ENCODE peak calls at places on chromosomes 7 and 10, in eight cellular contexts. F is stimulated activated CD4-positive, alpha-beta T cell treated with anti-CD3 and anti-CD28 coated beads, TNF-alpha, amount 100 ng/mL, for 24 hours; Q is Daoy; C is GDM1; W is heart left ventricle; T is WERI-Rb-1; Y is GM12891; Z is A172. I is an unnamed sample.
A peak's percentile ranks its signal among the peaks of the same experiment; 100 is the strongest.

GRCh38 chr7:75650671-75651070 is 88.1 kb downstream of the HIP1 start:
- DNase-seq in W (peak; percentile 75), F (no peak), C (peak; percentile 42), Z (peak; percentile 56), Y (no peak), Q (peak; percentile 53), T (peak; percentile 68), I (no peak)

GRCh38 chr7:141431143-141431479 is 120.1 kb upstream of the AGK start:
- DNase-seq in T (no peak), Z (no peak), Y (no peak), F (no peak), Q (no peak), C (no peak), W (no peak), I (no peak)

GRCh38 chr7:122886357-122887081 is at the start of gene CADPS2:
- DNase-seq in T (peak; percentile 85), W (peak; percentile 88), F (no peak), Z (peak; percentile 47), C (no peak), Q (peak; percentile 96), Y (peak; percentile 53), I (peak; percentile 89)

GRCh38 chr7:99362801-99363200 is 11.7 kb upstream of the ARPC1B start:
- DNase-seq in T (no peak), F (no peak), Q (peak; percentile 89), Y (no peak), W (no peak), Z (peak; percentile 56), C (no peak), I (no peak)

GRCh38 chr7:151251926-151252835 is 3.7 kb upstream of the SMARCD3 start:
- DNase-seq in Y (no peak), W (peak; percentile 85), Q (peak; percentile 81), Z (peak; percentile 44), F (no peak), T (peak; percentile 85), C (no peak), I (peak; percentile 88)

GRCh38 chr10:119090968-119091367 is 10.4 kb upstream of the EIF3A start:
- DNase-seq in Q (peak; percentile 81), F (no peak), Y (no peak), W (no peak), C (no peak), T (no peak), Z (peak; percentile 95), I (no peak)

GRCh38 chr7:82266081-82266480 is 177.5 kb downstream of the CACNA2D1 start:
- DNase-seq in C (no peak), Z (no peak), Y (no peak), W (no peak), F (no peak), Q (no peak), T (no peak), I (no peak)

GRCh38 chr7:135801045-135801693 is 52.6 kb upstream of the FAM180A start:
- DNase-seq in W (no peak), Q (peak; percentile 46), F (no peak), T (peak; percentile 30), Y (peak; percentile 41), C (peak; percentile 38), Z (peak; percentile 52), I (no peak)

GRCh38 chr10:120457431-120458172 is 575 bp downstream of the PLPP4 start:
- DNase-seq in T (no peak), C (no peak), Y (no peak), Q (no peak), W (no peak), Z (no peak), F (no peak), I (no peak)

GRCh38 chr10:5952731-5953385 is 24.5 kb downstream of the IL15RA start:
- DNase-seq in Y (no peak), Z (no peak), F (no peak), W (no peak), Q (no peak), T (no peak), C (no peak), I (no peak)

I was measured in Right ventricle myocardium inferior.